ENCODE peak calls at places on chromosomes 13 and 19, in five cellular contexts. E is uterus, R is tibial artery, G is WERI-Rb-1, W is left ventricle myocardium inferior. P is an unnamed sample. For H3K9me3, the result is how much of the 10 kb centered on the place peaks cover.

GRCh38 chr13:80716610-80717081 is 375.7 kb upstream of the SPRY2 start:
- DNase-seq in E (no peak), R (no peak), G (no peak), W (no peak), P (peak)

GRCh38 chr13:93227280-93227905 is 786 bp downstream of the GPC6 start:
- DNase-seq in E (no peak), R (no peak), G (peak), W (no peak), P (no peak)

GRCh38 chr19:6249296-6249695 is 30.5 kb downstream of the MLLT1 start:
- DNase-seq in E (no peak), R (no peak), G (no peak), W (no peak), P (no peak)

GRCh38 chr19:43725468-43725867 is 9.6 kb downstream of the IRGC start:
- DNase-seq in E (no peak), R (no peak), G (no peak), W (no peak), P (no peak)

GRCh38 chr19:29798783-29799182 is 13.0 kb upstream of the CCNE1 start:
- DNase-seq in E (no peak), R (no peak), G (no peak), W (no peak), P (no peak)

GRCh38 chr13:22173605-22174004 is 502.7 kb downstream of the FGF9 start:
- DNase-seq in E (no peak), R (no peak), G (no peak), W (no peak), P (no peak)

GRCh38 chr13:31909889-31910551 is 121.6 kb upstream of the FRY start:
- DNase-seq in E (peak), R (no peak), G (peak), W (no peak), P (no peak)

GRCh38 chr13:65597839-65598818 is 1632.0 kb downstream of the PCDH9 start:
- DNase-seq in E (no peak), R (no peak), G (no peak), W (no peak), P (no peak)

GRCh38 chr13:75857291-75857690 is 221.2 kb downstream of the LMO7 start:
- DNase-seq in E (no peak), R (no peak), G (no peak), W (no peak), P (no peak)

GRCh38 chr13:89514534-89515312 is 1832.8 kb upstream of the MIR17HG start:
- DNase-seq in E (no peak), R (no peak), G (peak), W (no peak), P (no peak)

GRCh38 chr19:12766051-12766521 is 9.3 kb downstream of the HOOK2 start:
- DNase-seq in E (peak), R (peak), G (peak), W (peak), P (peak)

GRCh38 chr13:35716186-35716585 is 239.7 kb upstream of the MAB21L1 start:
- DNase-seq in E (no peak), R (no peak), G (no peak), W (no peak), P (no peak)

GRCh38 chr13:95494082-95494681 is 58.3 kb upstream of the CLDN10 start:
- DNase-seq in E (no peak), R (no peak), G (no peak), W (no peak), P (no peak)

GRCh38 chr19:55224038-55224665 is 4.4 kb downstream of the TMEM86B start:
- DNase-seq in E (no peak), R (no peak), G (no peak), W (no peak), P (no peak)

GRCh38 chr13:51874651-51875050 is 12.9 kb downstream of the CCDC70 start:
- DNase-seq in E (no peak), R (no peak), G (no peak), W (no peak), P (no peak)

GRCh38 chr13:64643066-64643465 is 2587.1 kb downstream of the PCDH9 start:
- DNase-seq in E (no peak), R (no peak), G (no peak), W (no peak), P (no peak)

DNA sequence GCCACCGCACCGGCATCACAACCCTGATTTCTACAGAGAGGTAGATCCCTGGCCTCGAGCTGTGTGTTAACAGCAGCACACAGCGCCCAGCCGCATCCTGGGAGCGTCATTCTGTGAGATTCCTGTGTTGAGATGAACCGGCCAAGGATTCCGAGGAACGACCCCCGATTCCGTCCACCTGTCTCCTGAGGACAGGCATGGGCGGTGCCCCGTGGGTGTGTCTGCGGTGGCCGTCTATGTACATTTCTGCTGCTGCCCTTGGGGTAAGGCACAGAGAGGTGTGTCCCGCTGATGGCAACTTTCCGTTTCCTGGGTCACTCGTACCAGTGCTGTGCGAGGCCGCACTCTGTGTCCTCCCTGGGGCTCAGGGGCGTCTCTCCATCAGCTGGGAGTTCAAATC is 16.1 kb upstream of the F2RL3 start:
- DNase-seq in E (no peak), R (no peak), G (no peak), W (no peak), P (no peak)
- H3K27ac ChIP-seq in E (peak), R (no peak), G (no peak), W (peak), P (no peak)

GRCh38 chr19:40811478-40812341 is 12.7 kb downstream of the EGLN2 start:
- DNase-seq in E (no peak), R (no peak), G (no peak), W (no peak), P (no peak)
- H3K4me3 ChIP-seq in E (peak), R (peak), G (peak), W (peak), P (peak)

DNA sequence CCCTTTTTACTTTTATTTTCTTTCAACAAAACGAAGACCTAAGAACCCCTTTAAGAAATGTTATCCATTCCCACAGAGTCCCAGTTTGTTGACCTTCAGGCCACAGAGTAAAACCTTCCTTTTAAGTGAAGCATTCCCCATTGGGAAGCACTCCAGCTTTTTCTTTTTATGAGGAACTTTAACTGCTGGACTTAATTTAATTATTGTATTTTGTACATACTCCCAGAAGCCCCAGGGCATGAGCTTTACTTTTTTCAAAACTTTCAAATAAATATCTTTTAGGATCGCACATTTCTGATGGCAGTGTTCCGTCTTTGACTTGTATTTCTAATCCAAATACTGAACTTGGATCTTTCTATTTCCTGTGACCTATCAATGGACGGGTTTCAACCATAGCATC is 68.9 kb downstream of the ZIC5 start:
- DNase-seq in E (no peak), R (no peak), G (no peak), W (no peak), P (no peak)
- H3K9me3 ChIP-seq in E (under half), R (under half), G (under half), W (under half), P (under half)

GRCh38 chr19:38059897-38060296 is 152.9 kb downstream of the SIPA1L3 start:
- DNase-seq in E (no peak), R (no peak), G (no peak), W (no peak), P (no peak)
- H3K27ac ChIP-seq in E (no peak), R (no peak), G (peak), W (no peak), P (no peak)

DNA sequence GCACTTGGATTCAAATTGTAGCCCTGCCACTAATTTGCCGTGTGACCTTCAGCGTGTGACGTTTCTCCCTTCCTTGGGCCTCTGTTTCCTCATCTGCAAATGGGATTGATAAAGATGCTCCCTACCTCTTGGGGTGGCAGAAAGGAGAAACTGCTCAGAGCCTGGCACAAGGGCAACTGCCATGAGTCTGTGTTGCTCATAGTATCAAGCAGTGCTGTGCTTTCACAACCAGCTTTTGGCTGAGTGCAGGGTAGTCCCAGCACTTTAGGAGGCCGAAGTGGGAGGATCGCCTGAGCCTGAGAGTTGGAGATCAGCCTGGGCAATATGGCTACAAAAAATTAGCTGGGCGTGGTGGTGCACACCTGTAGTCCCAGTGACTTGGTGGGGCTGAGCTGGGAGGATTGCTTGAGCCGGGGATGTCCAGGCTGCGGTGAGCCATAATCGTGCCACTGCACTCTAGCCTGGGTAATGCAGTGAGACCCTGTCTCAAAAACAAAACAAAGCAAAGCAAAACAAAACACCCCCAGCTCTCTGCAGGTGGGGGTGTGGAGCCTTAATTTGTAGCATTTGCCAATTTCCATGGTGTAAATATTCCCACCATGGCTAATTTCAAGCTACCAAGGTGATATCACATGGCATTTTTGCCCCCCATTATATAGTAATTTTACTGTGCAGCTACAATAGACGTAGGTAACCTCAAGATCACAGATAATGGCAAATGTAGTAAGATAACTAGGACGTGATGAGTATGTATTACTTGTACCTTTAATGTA is 1.6 kb upstream of the MARK4 start:
- DNase-seq in E (no peak), R (no peak), G (no peak), W (no peak), P (no peak)
- H3K4me3 ChIP-seq in E (no peak), R (no peak), G (no peak), W (no peak), P (no peak)

GRCh38 chr19:52007805-52008557 is at the start of gene ZNF615:
- DNase-seq in E (peak), R (peak), G (peak), W (peak), P (peak)

GRCh38 chr19:52010674-52011073 is 2.7 kb upstream of the ZNF615 start:
- DNase-seq in E (no peak), R (no peak), G (no peak), W (no peak), P (no peak)

GRCh38 chr19:52007436-52007804 is 591 bp downstream of the ZNF615 start:
- DNase-seq in E (no peak), R (no peak), G (no peak), W (no peak), P (peak)
- H3K9me3 ChIP-seq in E (under half), R (under half), G (under half), W (under half), P (under half)

DNA sequence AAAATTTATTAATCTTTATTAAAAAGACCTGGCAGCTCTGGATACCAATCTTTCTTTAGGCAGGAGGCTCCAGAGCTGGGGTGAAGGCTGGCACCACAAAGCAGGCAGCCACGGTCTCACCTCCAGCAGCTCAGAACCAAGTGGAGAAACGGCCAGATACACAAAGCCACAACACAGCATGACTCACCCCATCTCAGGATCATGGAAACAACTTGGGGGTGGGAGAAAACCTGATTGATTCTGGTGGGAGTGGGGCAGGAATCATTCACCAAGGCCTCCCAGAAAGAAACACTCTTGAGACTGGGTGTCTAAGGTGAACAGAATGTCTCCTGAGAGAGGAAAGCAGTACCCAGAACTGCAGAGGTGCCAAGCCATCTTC is 64.2 kb downstream of the CRYL1 start:
- DNase-seq in E (no peak), R (no peak), G (no peak), W (no peak), P (no peak)
- H3K27ac ChIP-seq in E (peak), R (no peak), G (no peak), W (peak), P (no peak)

P was measured in pancreas.